ENCODE peak calls at places on chromosomes 7 and 10, in five cellular contexts. One of them, this sample, is unnamed.

GRCh38 chr10:38038107-38038931 is 27.8 kb downstream of the ZNF33A start:
- DNase-seq in PC-3: no peak
- DNase-seq in fibroblast of mammary gland: no peak
- DNase-seq in CD8-positive, alpha-beta memory T cell: peak; percentile 25
- DNase-seq in WTC11: no peak
- DNase-seq in this sample: no peak

GRCh38 chr7:12884856-12885440 is 197.5 kb downstream of the ARL4A start:
- DNase-seq in PC-3: no peak
- DNase-seq in fibroblast of mammary gland: peak; percentile 19
- DNase-seq in CD8-positive, alpha-beta memory T cell: no peak
- DNase-seq in WTC11: no peak
- DNase-seq in this sample: no peak

GRCh38 chr10:72254891-72255568 is 18.7 kb upstream of the DDIT4 start:
- DNase-seq in PC-3: no peak
- DNase-seq in fibroblast of mammary gland: peak; percentile 90
- DNase-seq in CD8-positive, alpha-beta memory T cell: peak; percentile 26
- DNase-seq in WTC11: peak; percentile 78
- DNase-seq in this sample: peak; percentile 32

GRCh38 chr7:101804642-101805401 is 12.6 kb upstream of the CUX1 start:
- DNase-seq in PC-3: peak; percentile 53
- DNase-seq in fibroblast of mammary gland: no peak
- DNase-seq in CD8-positive, alpha-beta memory T cell: peak; percentile 13
- DNase-seq in WTC11: peak; percentile 73
- DNase-seq in this sample: no peak

GRCh38 chr10:1561731-1562337 is 175.5 kb downstream of the ADARB2 start:
- DNase-seq in PC-3: no peak
- DNase-seq in fibroblast of mammary gland: no peak
- DNase-seq in CD8-positive, alpha-beta memory T cell: no peak
- DNase-seq in WTC11: no peak
- DNase-seq in this sample: no peak

GRCh38 chr7:81846398-81846797 is 76.6 kb upstream of the HGF start:
- DNase-seq in PC-3: no peak
- DNase-seq in fibroblast of mammary gland: peak; percentile 79
- DNase-seq in CD8-positive, alpha-beta memory T cell: no peak
- DNase-seq in WTC11: no peak
- DNase-seq in this sample: no peak

GRCh38 chr10:123229927-123230630 is 75.9 kb downstream of the BUB3 start:
- DNase-seq in PC-3: peak; percentile 75
- DNase-seq in fibroblast of mammary gland: peak; percentile 12
- DNase-seq in CD8-positive, alpha-beta memory T cell: no peak
- DNase-seq in WTC11: no peak
- DNase-seq in this sample: no peak

GRCh38 chr7:82442492-82443043 is 1.0 kb downstream of the CACNA2D1 start:
- DNase-seq in PC-3: no peak
- DNase-seq in fibroblast of mammary gland: peak; percentile 19
- DNase-seq in CD8-positive, alpha-beta memory T cell: no peak
- DNase-seq in WTC11: no peak
- DNase-seq in this sample: no peak

GRCh38 chr10:62681211-62681940 is 123.1 kb upstream of the ADO start:
- DNase-seq in PC-3: no peak
- DNase-seq in fibroblast of mammary gland: peak; percentile 18
- DNase-seq in CD8-positive, alpha-beta memory T cell: peak; percentile 68
- DNase-seq in WTC11: peak; percentile 49
- DNase-seq in this sample: peak; percentile 62

GRCh38 chr7:115672024-115672423 is 358.5 kb downstream of the TFEC start:
- DNase-seq in PC-3: peak; percentile 58
- DNase-seq in fibroblast of mammary gland: peak; percentile 45
- DNase-seq in CD8-positive, alpha-beta memory T cell: no peak
- DNase-seq in WTC11: no peak
- DNase-seq in this sample: no peak

GRCh38 chr10:44937201-44938005 is 22.2 kb upstream of the RASSF4 start:
- DNase-seq in PC-3: no peak
- DNase-seq in fibroblast of mammary gland: peak; percentile 70
- DNase-seq in CD8-positive, alpha-beta memory T cell: no peak
- DNase-seq in WTC11: no peak
- DNase-seq in this sample: no peak

GRCh38 chr7:31082450-31082849 is 30.3 kb downstream of the ADCYAP1R1 start:
- DNase-seq in PC-3: no peak
- DNase-seq in fibroblast of mammary gland: no peak
- DNase-seq in CD8-positive, alpha-beta memory T cell: no peak
- DNase-seq in WTC11: no peak
- DNase-seq in this sample: no peak

This sample was measured in CD4-positive, alpha-beta T cell.